ENCODE peak calls at places on chromosomes 12 and 14, in eight cellular contexts. One of them, this sample, is unnamed.

GRCh38 chr14:101732128-101732527 is 29.4 kb upstream of the PPP2R5C start:
- DNase-seq in Peyer's patch: no peak
- DNase-seq in foreskin fibroblast: no peak
- DNase-seq in lung: no peak
- DNase-seq in hepatocyte: no peak
- DNase-seq in kidney epithelial cell: no peak
- DNase-seq in heart left ventricle: no peak
- DNase-seq in HL-60: peak; percentile 53
- DNase-seq in this sample: no peak

GRCh38 chr12:131894981-131895639 is 688 bp downstream of the ULK1 start:
- DNase-seq in Peyer's patch: peak; percentile 18
- DNase-seq in foreskin fibroblast: no peak
- DNase-seq in lung: no peak
- DNase-seq in hepatocyte: peak; percentile 27
- DNase-seq in kidney epithelial cell: no peak
- DNase-seq in heart left ventricle: no peak
- DNase-seq in HL-60: no peak
- DNase-seq in this sample: no peak

GRCh38 chr12:110922652-110923051 is 2.3 kb upstream of the MYL2 start:
- DNase-seq in Peyer's patch: no peak
- DNase-seq in foreskin fibroblast: no peak
- DNase-seq in lung: no peak
- DNase-seq in hepatocyte: no peak
- DNase-seq in kidney epithelial cell: no peak
- DNase-seq in heart left ventricle: no peak
- DNase-seq in HL-60: no peak
- DNase-seq in this sample: no peak

GRCh38 chr12:1937481-1938224 is 19.2 kb upstream of the CACNA2D4 start:
- DNase-seq in Peyer's patch: no peak
- DNase-seq in foreskin fibroblast: no peak
- DNase-seq in lung: no peak
- DNase-seq in hepatocyte: no peak
- DNase-seq in kidney epithelial cell: no peak
- DNase-seq in heart left ventricle: no peak
- DNase-seq in HL-60: no peak
- DNase-seq in this sample: no peak

GRCh38 chr14:77031680-77032482 is 3.4 kb upstream of the IRF2BPL start:
- DNase-seq in Peyer's patch: no peak
- DNase-seq in foreskin fibroblast: peak; percentile 89
- DNase-seq in lung: no peak
- DNase-seq in hepatocyte: peak; percentile 64
- DNase-seq in kidney epithelial cell: no peak
- DNase-seq in heart left ventricle: peak; percentile 65
- DNase-seq in HL-60: no peak
- DNase-seq in this sample: no peak

GRCh38 chr12:132162508-132163031 is 18.3 kb downstream of the NOC4L start:
- DNase-seq in Peyer's patch: no peak
- DNase-seq in foreskin fibroblast: peak; percentile 79
- DNase-seq in lung: no peak
- DNase-seq in hepatocyte: no peak
- DNase-seq in kidney epithelial cell: no peak
- DNase-seq in heart left ventricle: peak; percentile 21
- DNase-seq in HL-60: no peak
- DNase-seq in this sample: no peak

GRCh38 chr12:22283006-22283506 is 51.5 kb downstream of the ST8SIA1 start:
- DNase-seq in Peyer's patch: no peak
- DNase-seq in foreskin fibroblast: peak; percentile 71
- DNase-seq in lung: no peak
- DNase-seq in hepatocyte: no peak
- DNase-seq in kidney epithelial cell: no peak
- DNase-seq in heart left ventricle: no peak
- DNase-seq in HL-60: no peak
- DNase-seq in this sample: no peak

GRCh38 chr12:120961604-120962486 is 16.5 kb upstream of the HNF1A start:
- DNase-seq in Peyer's patch: no peak
- DNase-seq in foreskin fibroblast: no peak
- DNase-seq in lung: no peak
- DNase-seq in hepatocyte: peak; percentile 93
- DNase-seq in kidney epithelial cell: no peak
- DNase-seq in heart left ventricle: no peak
- DNase-seq in HL-60: no peak
- DNase-seq in this sample: no peak

GRCh38 chr14:75885829-75886228 is 96.0 kb downstream of the TGFB3 start:
- DNase-seq in Peyer's patch: no peak
- DNase-seq in foreskin fibroblast: peak; percentile 76
- DNase-seq in lung: no peak
- DNase-seq in hepatocyte: no peak
- DNase-seq in kidney epithelial cell: peak; percentile 51
- DNase-seq in heart left ventricle: no peak
- DNase-seq in HL-60: no peak
- DNase-seq in this sample: no peak

GRCh38 chr14:68076451-68076850 is 256.9 kb downstream of the RAD51B start:
- DNase-seq in Peyer's patch: no peak
- DNase-seq in foreskin fibroblast: peak; percentile 66
- DNase-seq in lung: no peak
- DNase-seq in hepatocyte: no peak
- DNase-seq in kidney epithelial cell: no peak
- DNase-seq in heart left ventricle: no peak
- DNase-seq in HL-60: no peak
- DNase-seq in this sample: no peak

GRCh38 chr14:99270491-99271287 is 1.3 kb downstream of the BCL11B start:
- DNase-seq in Peyer's patch: no peak
- DNase-seq in foreskin fibroblast: peak; percentile 21
- DNase-seq in lung: no peak
- DNase-seq in hepatocyte: peak; percentile 44
- DNase-seq in kidney epithelial cell: no peak
- DNase-seq in heart left ventricle: no peak
- DNase-seq in HL-60: no peak
- DNase-seq in this sample: no peak

GRCh38 chr14:99515301-99516155 is 34.3 kb downstream of the CCNK start:
- DNase-seq in Peyer's patch: no peak
- DNase-seq in foreskin fibroblast: peak; percentile 4
- DNase-seq in lung: no peak
- DNase-seq in hepatocyte: peak; percentile 3
- DNase-seq in kidney epithelial cell: no peak
- DNase-seq in heart left ventricle: peak; percentile 26
- DNase-seq in HL-60: no peak
- DNase-seq in this sample: no peak

GRCh38 chr12:109760930-109761630 is 47.5 kb downstream of the FAM222A start:
- DNase-seq in Peyer's patch: no peak
- DNase-seq in foreskin fibroblast: no peak
- DNase-seq in lung: no peak
- DNase-seq in hepatocyte: no peak
- DNase-seq in kidney epithelial cell: no peak
- DNase-seq in heart left ventricle: no peak
- DNase-seq in HL-60: no peak
- DNase-seq in this sample: no peak

GRCh38 chr12:124684971-124685688 is 117.7 kb upstream of the NCOR2 start:
- DNase-seq in Peyer's patch: no peak
- DNase-seq in foreskin fibroblast: peak; percentile 82
- DNase-seq in lung: no peak
- DNase-seq in hepatocyte: no peak
- DNase-seq in kidney epithelial cell: no peak
- DNase-seq in heart left ventricle: no peak
- DNase-seq in HL-60: no peak
- DNase-seq in this sample: no peak

GRCh38 chr12:52896190-52897100 is 8.4 kb downstream of the KRT8 start:
- DNase-seq in Peyer's patch: no peak
- DNase-seq in foreskin fibroblast: no peak
- DNase-seq in lung: no peak
- DNase-seq in hepatocyte: peak; percentile 57
- DNase-seq in kidney epithelial cell: no peak
- DNase-seq in heart left ventricle: no peak
- DNase-seq in HL-60: no peak
- DNase-seq in this sample: no peak

GRCh38 chr12:124732275-124733075 is 131.2 kb downstream of the SCARB1 start:
- DNase-seq in Peyer's patch: no peak
- DNase-seq in foreskin fibroblast: peak; percentile 44
- DNase-seq in lung: no peak
- DNase-seq in hepatocyte: no peak
- DNase-seq in kidney epithelial cell: no peak
- DNase-seq in heart left ventricle: no peak
- DNase-seq in HL-60: no peak
- DNase-seq in this sample: no peak

GRCh38 chr14:60532442-60532841 is 23.5 kb downstream of the SIX6 start:
- DNase-seq in Peyer's patch: no peak
- DNase-seq in foreskin fibroblast: no peak
- DNase-seq in lung: no peak
- DNase-seq in hepatocyte: no peak
- DNase-seq in kidney epithelial cell: no peak
- DNase-seq in heart left ventricle: no peak
- DNase-seq in HL-60: no peak
- DNase-seq in this sample: no peak

GRCh38 chr14:105467942-105468471 is 6.6 kb upstream of the CRIP2 start:
- DNase-seq in Peyer's patch: no peak
- DNase-seq in foreskin fibroblast: no peak
- DNase-seq in lung: no peak
- DNase-seq in hepatocyte: no peak
- DNase-seq in kidney epithelial cell: no peak
- DNase-seq in heart left ventricle: no peak
- DNase-seq in HL-60: no peak
- DNase-seq in this sample: no peak

GRCh38 chr12:102438823-102439205 is 41.5 kb downstream of the IGF1 start:
- DNase-seq in Peyer's patch: no peak
- DNase-seq in foreskin fibroblast: no peak
- DNase-seq in lung: no peak
- DNase-seq in hepatocyte: no peak
- DNase-seq in kidney epithelial cell: no peak
- DNase-seq in heart left ventricle: no peak
- DNase-seq in HL-60: no peak
- DNase-seq in this sample: no peak
- TF ChIP-seq CTCF in Peyer's patch: no peak
- TF ChIP-seq CTCF in foreskin fibroblast: no peak
- TF ChIP-seq CTCF in lung: no peak
- TF ChIP-seq CTCF in hepatocyte: no peak
- TF ChIP-seq CTCF in kidney epithelial cell: no peak
- TF ChIP-seq CTCF in heart left ventricle: no peak
- TF ChIP-seq CTCF in HL-60: no peak
- TF ChIP-seq CTCF in this sample: no peak

DNA sequence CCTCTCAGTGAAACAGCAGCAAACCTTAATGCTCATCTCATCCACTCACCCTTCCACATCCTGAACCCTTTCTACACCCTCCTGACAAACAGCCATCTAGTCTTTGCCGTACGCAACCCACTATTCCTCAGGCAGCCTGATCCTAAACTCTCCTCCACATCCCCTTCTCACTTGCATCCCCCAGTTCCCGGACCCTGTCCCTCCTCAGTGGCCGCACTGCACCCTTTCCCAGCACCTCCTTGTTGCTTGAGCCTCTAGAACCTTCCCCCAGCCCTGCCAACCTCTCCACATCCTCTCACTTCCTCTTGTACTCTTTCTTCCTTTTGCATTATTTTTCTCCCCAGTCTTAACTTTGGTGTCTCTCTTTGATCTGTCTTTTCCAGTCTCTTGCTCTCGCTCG is 42.9 kb downstream of the IQSEC3 start:
- DNase-seq in Peyer's patch: no peak
- DNase-seq in foreskin fibroblast: no peak
- DNase-seq in lung: no peak
- DNase-seq in hepatocyte: no peak
- DNase-seq in kidney epithelial cell: no peak
- DNase-seq in heart left ventricle: peak; percentile 10
- DNase-seq in HL-60: no peak
- DNase-seq in this sample: no peak
- H3K4me3 ChIP-seq in Peyer's patch: no peak overlapping the region
- H3K4me3 ChIP-seq in foreskin fibroblast: no peak overlapping the region
- H3K4me3 ChIP-seq in lung: no peak overlapping the region
- H3K4me3 ChIP-seq in hepatocyte: no peak overlapping the region
- H3K4me3 ChIP-seq in kidney epithelial cell: no peak overlapping the region
- H3K4me3 ChIP-seq in heart left ventricle: no peak overlapping the region
- H3K4me3 ChIP-seq in HL-60: no peak overlapping the region
- H3K4me3 ChIP-seq in this sample: no peak overlapping the region

GRCh38 chr14:51996148-51996746 is 6.9 kb downstream of the RTRAF start:
- DNase-seq in Peyer's patch: no peak
- DNase-seq in foreskin fibroblast: peak; percentile 75
- DNase-seq in lung: no peak
- DNase-seq in hepatocyte: peak; percentile 55
- DNase-seq in kidney epithelial cell: no peak
- DNase-seq in heart left ventricle: no peak
- DNase-seq in HL-60: no peak
- DNase-seq in this sample: no peak
- TF ChIP-seq CTCF in Peyer's patch: peak; percentile 55
- TF ChIP-seq CTCF in foreskin fibroblast: peak; percentile 50
- TF ChIP-seq CTCF in lung: peak; percentile 48
- TF ChIP-seq CTCF in hepatocyte: peak; percentile 72
- TF ChIP-seq CTCF in kidney epithelial cell: peak; percentile 53
- TF ChIP-seq CTCF in heart left ventricle: peak; percentile 72
- TF ChIP-seq CTCF in HL-60: peak; percentile 41
- TF ChIP-seq CTCF in this sample: peak; percentile 75

GRCh38 chr12:123388948-123389559 is 5.1 kb downstream of the KMT5A start:
- DNase-seq in Peyer's patch: no peak
- DNase-seq in foreskin fibroblast: no peak
- DNase-seq in lung: no peak
- DNase-seq in hepatocyte: no peak
- DNase-seq in kidney epithelial cell: no peak
- DNase-seq in heart left ventricle: no peak
- DNase-seq in HL-60: no peak
- DNase-seq in this sample: no peak
- H3K4me3 ChIP-seq in Peyer's patch: peak overlapping the region; percentile 75
- H3K4me3 ChIP-seq in foreskin fibroblast: peak overlapping the region; percentile 70
- H3K4me3 ChIP-seq in lung: peak overlapping the region; percentile 82
- H3K4me3 ChIP-seq in hepatocyte: peak overlapping the region; percentile 70
- H3K4me3 ChIP-seq in kidney epithelial cell: peak overlapping the region; percentile 58
- H3K4me3 ChIP-seq in heart left ventricle: peak overlapping the region; percentile 88
- H3K4me3 ChIP-seq in HL-60: peak overlapping the region; percentile 64
- H3K4me3 ChIP-seq in this sample: peak overlapping the region; percentile 64